ENCODE peak calls at places on chromosomes 2 and 18, in six cellular contexts. B, C, A, E, K and Z are unnamed samples.

GRCh38 chr2:222313816-222314215 is 15.0 kb upstream of the PAX3 start:
- DNase-seq in C (no peak), E (no peak), B (no peak), A (no peak), K (no peak), Z (no peak)

GRCh38 chr2:160666677-160667061 is 173.1 kb upstream of the RBMS1 start:
- DNase-seq in E (no peak), K (no peak), C (no peak), A (no peak), B (no peak), Z (peak)

GRCh38 chr2:240983996-240984498 is 14.4 kb upstream of the SNED1 start:
- DNase-seq in K (no peak), A (no peak), C (no peak), B (no peak), E (no peak), Z (no peak)

GRCh38 chr2:42942214-42942989 is 150.0 kb upstream of the HAAO start:
- DNase-seq in B (no peak), K (no peak), A (no peak), E (no peak), C (no peak), Z (no peak)

GRCh38 chr18:23058746-23059440 is 76.4 kb upstream of the CABLES1 start:
- DNase-seq in B (no peak), E (no peak), C (no peak), A (no peak), K (no peak), Z (no peak)

GRCh38 chr2:32442020-32442467 is 85.2 kb downstream of the BIRC6 start:
- DNase-seq in B (no peak), E (no peak), K (no peak), C (no peak), A (no peak), Z (no peak)

GRCh38 chr2:172090044-172090946 is 5.0 kb downstream of the DLX1 start:
- DNase-seq in E (no peak), B (no peak), C (no peak), A (no peak), K (no peak), Z (no peak)

GRCh38 chr2:99481941-99482340 is 7.9 kb downstream of the REV1 start:
- DNase-seq in C (no peak), B (no peak), K (no peak), A (peak), E (no peak), Z (peak)

GRCh38 chr2:26035110-26035728 is 1.3 kb downstream of the RAB10 start:
- DNase-seq in E (no peak), K (no peak), C (no peak), B (no peak), A (no peak), Z (no peak)

GRCh38 chr2:168781191-168781818 is 21.1 kb upstream of the NOSTRIN start:
- DNase-seq in E (no peak), K (no peak), A (no peak), B (no peak), C (no peak), Z (no peak)

GRCh38 chr2:44051948-44052347 is 56.2 kb upstream of the LRPPRC start:
- DNase-seq in K (no peak), A (no peak), E (no peak), B (no peak), C (no peak), Z (no peak)

GRCh38 chr2:41909584-41909983 is 138.2 kb upstream of the PKDCC start:
- DNase-seq in E (peak), B (no peak), C (no peak), A (no peak), K (no peak), Z (no peak)

GRCh38 chr2:197229509-197230458 is 80.8 kb downstream of the ANKRD44 start:
- DNase-seq in B (no peak), A (no peak), E (peak), C (no peak), K (peak), Z (peak)

GRCh38 chr18:76426738-76427305 is 68.2 kb downstream of the ZNF516 start:
- DNase-seq in C (peak), K (no peak), B (no peak), A (no peak), E (no peak), Z (peak)

GRCh38 chr18:41036346-41036745 is 918.7 kb upstream of the PIK3C3 start:
- DNase-seq in K (no peak), B (no peak), A (no peak), C (no peak), E (no peak), Z (no peak)

GRCh38 chr2:33126973-33127372 is 180.2 kb downstream of the LTBP1 start:
- DNase-seq in A (no peak), C (no peak), E (peak), K (no peak), B (no peak), Z (peak)

GRCh38 chr2:22817197-22817596 is 567.8 kb upstream of the KLHL29 start:
- DNase-seq in A (no peak), B (no peak), E (no peak), K (no peak), C (no peak), Z (no peak)

GRCh38 chr2:239233576-239233975 is 167.2 kb downstream of the HDAC4 start:
- DNase-seq in A (peak), E (no peak), B (no peak), K (no peak), C (no peak), Z (no peak)
- H3K4me3 ChIP-seq in A (no peak), E (no peak), B (no peak), K (no peak), C (no peak), Z (no peak)

DNA sequence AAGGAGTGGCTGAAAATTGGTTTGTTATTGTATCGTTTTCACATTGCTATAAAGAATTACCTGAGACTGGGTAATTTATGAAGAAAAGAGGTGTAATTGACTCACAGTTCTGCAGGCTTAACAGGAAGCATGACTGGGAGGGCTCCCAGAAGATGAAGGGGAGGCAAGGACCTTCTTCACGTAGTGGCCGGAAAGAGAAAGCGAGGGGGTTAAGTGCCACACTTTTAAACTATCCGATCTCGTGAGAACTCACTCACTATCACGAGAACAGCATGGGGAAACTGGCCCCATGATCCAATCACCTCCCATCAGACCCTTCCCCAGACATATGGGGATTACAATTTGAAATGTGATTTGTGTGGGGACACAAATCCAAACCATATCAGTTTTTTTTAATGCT is 81.6 kb downstream of the FBXO15 start:
- DNase-seq in B (no peak), C (no peak), E (no peak), A (no peak), K (no peak), Z (no peak)
- TF ChIP-seq CTCF in B (no peak), C (no peak), E (no peak), A (no peak), K (no peak), Z (no peak)

DNA sequence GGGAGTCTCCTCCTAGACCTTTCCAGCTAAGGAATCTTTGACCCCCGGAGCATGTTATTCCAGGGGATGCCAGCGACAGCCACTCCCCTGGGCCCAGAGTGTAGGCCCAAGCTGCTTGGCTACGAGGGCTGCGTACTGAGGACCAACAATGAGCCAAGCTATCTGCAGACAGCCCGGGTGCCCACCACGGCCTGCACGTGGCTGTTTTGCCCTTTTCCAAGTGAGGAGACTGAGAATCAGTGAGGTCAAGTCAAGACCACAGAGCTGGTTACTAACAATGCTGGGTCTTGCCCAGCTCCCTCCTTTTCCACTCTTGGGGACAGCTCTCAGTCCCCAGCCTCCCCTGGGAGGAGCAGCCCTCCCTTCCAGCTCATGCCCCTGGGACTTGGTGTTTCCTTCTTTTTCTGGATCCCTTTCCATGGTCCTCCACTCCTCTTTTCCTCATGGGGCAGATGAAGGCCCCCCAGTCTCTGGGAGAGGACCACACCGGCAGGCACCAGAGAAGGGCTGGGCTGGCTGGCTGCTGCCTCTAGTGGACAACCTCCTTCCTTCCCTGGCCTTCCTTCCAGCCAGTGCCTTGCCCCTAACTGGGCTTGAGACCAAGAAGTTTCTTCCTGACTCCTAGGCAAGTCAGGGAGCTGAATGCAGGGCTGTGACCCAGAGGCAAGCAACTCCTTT is 550 bp upstream of the MALL start:
- DNase-seq in B (peak), C (peak), K (no peak), A (peak), E (peak), Z (peak)
- H3K4me3 ChIP-seq in B (peak), C (peak), K (peak), A (no peak), E (peak), Z (peak)

GRCh38 chr2:217948341-217948791 is 54.4 kb downstream of the TNS1 start:
- DNase-seq in B (no peak), A (no peak), C (no peak), E (no peak), K (no peak), Z (no peak)
- TF ChIP-seq CTCF in B (no peak), A (no peak), C (no peak), E (no peak), K (no peak), Z (no peak)

GRCh38 chr2:105037572-105038382 is at the start of gene MRPS9:
- DNase-seq in B (peak), C (peak), E (peak), A (peak), K (peak), Z (peak)

GRCh38 chr2:105038383-105039061 is 653 bp downstream of the MRPS9 start:
- DNase-seq in A (no peak), C (peak), E (peak), B (no peak), K (no peak), Z (peak)

GRCh38 chr2:105034170-105034569 is 3.7 kb upstream of the MRPS9 start:
- DNase-seq in C (no peak), A (no peak), E (no peak), K (no peak), B (no peak), Z (no peak)

GRCh38 chr2:105042189-105042588 is 4.3 kb downstream of the MRPS9 start:
- DNase-seq in E (no peak), A (no peak), B (no peak), K (no peak), C (no peak), Z (no peak)

DNA sequence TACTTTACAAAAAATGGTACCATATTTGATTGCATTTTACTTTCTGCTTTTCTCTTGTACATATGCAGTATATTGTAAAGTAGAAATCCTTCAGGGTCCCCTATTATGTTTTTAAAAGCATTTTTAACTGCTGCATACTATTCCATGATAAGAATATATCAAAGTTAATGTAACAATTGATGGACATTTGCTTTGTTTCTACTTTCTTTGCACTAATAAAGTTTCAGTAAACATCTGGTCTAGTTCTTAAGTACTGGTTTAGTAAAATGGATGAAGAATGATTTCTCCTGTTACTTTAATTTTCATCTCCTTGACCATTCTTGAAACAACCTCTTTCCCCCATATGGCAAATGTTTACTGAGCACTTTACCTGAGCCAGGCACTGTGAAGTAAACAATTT is 1.7 kb downstream of the MRPS9 start:
- DNase-seq in K (no peak), B (no peak), A (no peak), C (no peak), E (no peak), Z (no peak)
- H3K4me3 ChIP-seq in K (no peak), B (no peak), A (no peak), C (no peak), E (no peak), Z (no peak)

DNA sequence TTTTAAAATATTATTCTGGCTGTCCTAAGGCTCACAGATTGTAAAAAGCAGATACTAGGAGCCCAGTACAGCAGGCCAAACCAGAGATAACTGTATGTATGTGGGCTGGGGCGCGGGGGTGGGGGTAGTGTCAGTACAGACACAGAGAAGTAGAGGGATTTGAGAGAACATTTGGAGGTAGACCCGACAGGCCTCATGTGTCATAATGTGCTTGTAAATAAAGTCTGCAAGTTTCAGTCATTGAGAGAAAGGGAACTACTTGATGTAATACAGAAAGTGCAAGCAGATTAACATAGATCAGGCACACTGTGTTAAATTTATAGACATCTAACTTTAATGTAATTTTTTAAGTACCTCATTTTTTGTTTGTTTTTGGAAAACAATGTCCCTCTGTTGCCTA is 7.4 kb upstream of the POLI start:
- DNase-seq in B (no peak), K (no peak), E (no peak), A (peak), C (no peak), Z (no peak)
- TF ChIP-seq CTCF in B (no peak), K (no peak), E (no peak), A (no peak), C (no peak), Z (no peak)

GRCh38 chr2:199607914-199608313 is 150.2 kb upstream of the SATB2 start:
- DNase-seq in E (no peak), A (no peak), K (no peak), B (no peak), C (no peak), Z (no peak)

GRCh38 chr2:199602896-199603482 is 145.2 kb upstream of the SATB2 start:
- DNase-seq in K (no peak), E (peak), C (no peak), B (no peak), A (no peak), Z (no peak)

GRCh38 chr2:199602271-199602895 is 144.6 kb upstream of the SATB2 start:
- DNase-seq in B (no peak), C (peak), A (no peak), K (no peak), E (no peak), Z (no peak)

GRCh38 chr2:199606193-199606780 is 148.5 kb upstream of the SATB2 start:
- DNase-seq in K (no peak), B (no peak), A (no peak), C (no peak), E (no peak), Z (no peak)

GRCh38 chr2:199603748-199604291 is 146.1 kb upstream of the SATB2 start:
- DNase-seq in K (no peak), C (no peak), A (no peak), B (peak), E (peak), Z (no peak)
- H3K4me3 ChIP-seq in K (no peak), C (no peak), A (no peak), B (no peak), E (no peak), Z (no peak)

GRCh38 chr2:30029804-30030203 is 108.4 kb upstream of the ALK start:
- DNase-seq in K (no peak), E (no peak), A (no peak), B (no peak), C (no peak), Z (no peak)

GRCh38 chr2:30024281-30024680 is 102.9 kb upstream of the ALK start:
- DNase-seq in B (no peak), E (no peak), C (no peak), K (no peak), A (no peak), Z (no peak)

GRCh38 chr2:30030361-30030760 is 109.0 kb upstream of the ALK start:
- DNase-seq in E (no peak), A (no peak), B (no peak), C (no peak), K (no peak), Z (no peak)

GRCh38 chr2:30022444-30023071 is 101.2 kb upstream of the ALK start:
- DNase-seq in E (no peak), K (no peak), A (no peak), B (no peak), C (no peak), Z (no peak)

GRCh38 chr2:30026091-30027055 is 105.0 kb upstream of the ALK start:
- DNase-seq in A (no peak), B (no peak), E (peak), K (peak), C (peak), Z (peak)
- TF ChIP-seq CTCF in A (no peak), B (peak), E (peak), K (peak), C (peak), Z (peak)